ENCODE peak calls at places on chromosome 3, in six cellular contexts. C, B, P, M, U and A are unnamed samples.

GRCh38 chr3:155024006-155024638 is 56.0 kb upstream of the MME start:
- DNase-seq in C (no peak), M (no peak), P (peak), B (no peak), U (no peak), A (no peak)

GRCh38 chr3:50417637-50418033 is 58.3 kb upstream of the TMEM115 start:
- DNase-seq in U (no peak), M (no peak), B (no peak), C (no peak), P (peak), A (no peak)

GRCh38 chr3:185932213-185932612 is 5.6 kb downstream of the TRA2B start:
- DNase-seq in P (no peak), B (no peak), C (peak), M (peak), U (no peak), A (no peak)

GRCh38 chr3:69791111-69791510 is 51.8 kb downstream of the MITF start:
- DNase-seq in B (no peak), P (peak), C (no peak), U (peak), M (no peak), A (peak)

GRCh38 chr3:16898595-16899395 is 14.0 kb downstream of the PLCL2 start:
- DNase-seq in U (no peak), B (no peak), P (no peak), C (no peak), M (peak), A (no peak)

GRCh38 chr3:195259146-195259563 is 11.8 kb downstream of the XXYLT1 start:
- DNase-seq in M (peak), P (no peak), B (no peak), C (no peak), U (peak), A (no peak)

GRCh38 chr3:134357261-134357913 is 16.9 kb downstream of the AMOTL2 start:
- DNase-seq in C (no peak), B (no peak), P (no peak), M (no peak), U (no peak), A (no peak)

GRCh38 chr3:111156506-111156905 is 84.9 kb downstream of the NECTIN3 start:
- DNase-seq in B (no peak), C (no peak), M (no peak), U (no peak), P (no peak), A (no peak)

GRCh38 chr3:141556034-141556433 is 69.2 kb downstream of the RASA2 start:
- DNase-seq in C (no peak), P (no peak), M (no peak), U (no peak), B (no peak), A (no peak)

GRCh38 chr3:46629571-46630517 is 17.5 kb downstream of the FAM240A start:
- DNase-seq in B (peak), M (peak), P (peak), C (peak), U (peak), A (peak)

GRCh38 chr3:196754215-196754937 is 14.7 kb downstream of the PAK2 start:
- DNase-seq in U (no peak), P (no peak), C (peak), B (no peak), M (no peak), A (peak)

GRCh38 chr3:25830373-25831305 is 40.7 kb downstream of the OXSM start:
- DNase-seq in C (no peak), M (no peak), P (no peak), B (no peak), U (no peak), A (no peak)

GRCh38 chr3:152720941-152721718 is 113.8 kb upstream of the P2RY1 start:
- DNase-seq in P (no peak), C (no peak), U (no peak), M (no peak), B (no peak), A (no peak)

GRCh38 chr3:27728195-27729087 is 6.3 kb upstream of the EOMES start:
- DNase-seq in C (no peak), M (no peak), B (no peak), U (peak), P (no peak), A (no peak)

GRCh38 chr3:73653877-73654276 is 29.1 kb upstream of the PDZRN3 start:
- DNase-seq in M (no peak), U (no peak), B (no peak), C (no peak), P (no peak), A (no peak)

GRCh38 chr3:128895843-128896365 is 16.5 kb downstream of the ACAD9 start:
- DNase-seq in M (no peak), C (no peak), P (no peak), U (no peak), B (no peak), A (no peak)

GRCh38 chr3:127951276-127951675 is 36.2 kb downstream of the KBTBD12 start:
- DNase-seq in B (no peak), C (no peak), U (no peak), M (no peak), P (peak), A (no peak)

GRCh38 chr3:53890726-53891499 is 746 bp downstream of the SELENOK start:
- DNase-seq in C (no peak), B (peak), M (peak), P (peak), U (no peak), A (no peak)

GRCh38 chr3:173709026-173709425 is 311.5 kb downstream of the NLGN1 start:
- DNase-seq in B (no peak), M (no peak), U (no peak), C (no peak), P (no peak), A (no peak)

GRCh38 chr3:114624047-114624445 is 330.2 kb downstream of the TIGIT start:
- DNase-seq in M (no peak), U (peak), C (no peak), B (no peak), P (peak), A (no peak)

GRCh38 chr3:147514366-147514765 is 105.2 kb downstream of the ZIC1 start:
- DNase-seq in P (no peak), B (no peak), U (no peak), C (no peak), M (no peak), A (no peak)

GRCh38 chr3:191331443-191331842 is 1.1 kb upstream of the UTS2B start:
- DNase-seq in B (no peak), M (no peak), P (peak), C (no peak), U (no peak), A (no peak)

GRCh38 chr3:151315136-151315535 is 1.5 kb downstream of the GPR87 start:
- DNase-seq in M (no peak), P (peak), B (no peak), C (no peak), U (no peak), A (no peak)

GRCh38 chr3:190863119-190863465 is 598 bp upstream of the GMNC start:
- DNase-seq in C (no peak), U (no peak), P (no peak), B (no peak), M (no peak), A (no peak)

GRCh38 chr3:184687363-184688049 is 24.4 kb downstream of the MAGEF1 start:
- DNase-seq in U (no peak), B (no peak), P (peak), M (no peak), C (peak), A (peak)

GRCh38 chr3:56899851-56900250 is 98.1 kb upstream of the ARHGEF3 start:
- DNase-seq in C (peak), B (no peak), P (no peak), U (no peak), M (no peak), A (peak)

GRCh38 chr3:11606865-11607440 is 36.8 kb downstream of the VGLL4 start:
- DNase-seq in C (no peak), M (no peak), P (no peak), U (no peak), B (no peak), A (no peak)